ENCODE peak calls at places on chromosomes 13 and 19, in four cellular contexts. A is K562, Q is GM12878, N is H1. C is an unnamed sample.

GRCh38 chr19:39539519-39540332 is at the start of gene EID2:
- DNase-seq in Q (peak; percentile 72), N (no peak), A (peak; percentile 96), C (peak; percentile 84)

GRCh38 chr13:95749545-95749944 is 72.6 kb downstream of the DNAJC3 start:
- DNase-seq in Q (no peak), N (no peak), A (no peak), C (no peak)

GRCh38 chr13:63636231-63636993 is 2220.8 kb upstream of the PCDH20 start:
- DNase-seq in N (no peak), Q (peak; percentile 8), A (no peak), C (peak; percentile 41)

GRCh38 chr13:39788097-39788496 is 132.6 kb downstream of the COG6 start:
- DNase-seq in N (no peak), A (no peak), Q (no peak), C (no peak)

GRCh38 chr13:26202365-26202972 is 19.6 kb downstream of the RNF6 start:
- DNase-seq in Q (no peak), A (no peak), N (no peak), C (no peak)

GRCh38 chr19:48480476-48481190 is 11.5 kb downstream of the CYTH2 start:
- DNase-seq in A (no peak), N (no peak), Q (no peak), C (no peak)

GRCh38 chr13:49098198-49098597 is 121.9 kb upstream of the MLNR start:
- DNase-seq in Q (no peak), A (peak; percentile 30), N (no peak), C (peak; percentile 81)

GRCh38 chr19:55210120-55210493 is 806 bp upstream of the PTPRH start:
- DNase-seq in N (no peak), Q (no peak), A (peak; percentile 35), C (peak; percentile 88)

GRCh38 chr13:111534646-111535461 is 214.4 kb downstream of the TEX29 start:
- DNase-seq in N (no peak), A (no peak), Q (no peak), C (no peak)

GRCh38 chr19:12996542-12997094 is 1.3 kb downstream of the NFIX start:
- DNase-seq in A (peak; percentile 70), N (no peak), Q (no peak), C (no peak)

GRCh38 chr13:38758278-38758677 is 71.4 kb downstream of the FREM2 start:
- DNase-seq in N (no peak), Q (no peak), A (no peak), C (no peak)

GRCh38 chr13:46896346-46897138 is at the start of gene HTR2A:
- DNase-seq in A (no peak), Q (no peak), N (no peak), C (no peak)

GRCh38 chr13:76816394-76816793 is 69.8 kb downstream of the KCTD12 start:
- DNase-seq in N (no peak), A (no peak), Q (no peak), C (no peak)
- TF ChIP-seq EGR1 in N (no peak), A (no peak), Q (no peak), C (no peak)

DNA sequence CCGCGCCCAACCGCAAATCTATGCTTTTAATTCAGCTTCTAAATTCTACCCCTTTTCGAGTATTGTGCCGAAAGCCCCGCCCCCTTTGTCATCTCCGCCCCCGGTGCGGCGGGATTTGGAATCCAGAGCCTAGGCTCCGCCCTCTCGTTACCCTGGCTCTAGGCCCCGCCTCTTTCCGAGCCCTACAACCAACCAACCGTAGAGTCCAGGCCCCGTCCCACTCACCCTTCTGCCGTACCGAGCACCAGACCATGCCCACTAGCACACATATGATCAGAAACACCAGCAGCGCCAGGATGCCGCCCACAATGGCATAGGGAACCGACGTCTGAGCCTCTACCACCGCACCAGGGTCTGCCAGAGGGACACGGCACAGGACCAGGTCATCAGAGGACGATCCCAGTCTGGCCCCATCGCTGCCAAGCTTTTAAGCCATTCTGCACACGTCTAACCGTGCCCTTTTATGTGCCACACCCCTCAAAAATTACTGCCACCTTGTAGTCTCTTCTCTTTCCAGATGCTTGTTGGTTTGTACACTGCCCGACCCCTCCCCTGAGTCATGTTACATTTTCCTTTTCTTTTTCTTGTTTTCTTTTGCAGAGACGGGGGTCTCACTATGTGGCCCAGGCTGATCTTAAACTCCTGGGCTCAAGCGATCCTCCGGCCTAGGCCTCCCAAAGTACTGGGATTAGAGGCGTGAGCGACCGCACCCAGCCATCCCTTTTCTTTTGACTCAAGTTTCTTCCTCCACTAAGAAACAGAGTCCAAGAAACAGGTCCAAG is 4.7 kb upstream of the ZNF428 start:
- DNase-seq in Q (no peak), A (peak; percentile 93), N (no peak), C (peak; percentile 29)
- TF ChIP-seq SIN3A in Q (no peak), A (no peak), N (no peak), C (no peak)

GRCh38 chr13:44969858-44970484 is 19.3 kb downstream of the NUFIP1 start:
- DNase-seq in N (no peak), Q (no peak), A (peak; percentile 28), C (peak; percentile 26)
- TF ChIP-seq EGR1 in N (no peak), Q (no peak), A (no peak), C (no peak)

GRCh38 chr13:34899888-34900287 is 42.2 kb upstream of the NBEA start:
- DNase-seq in Q (no peak), A (no peak), N (no peak), C (no peak)

GRCh38 chr13:34900288-34900739 is 41.8 kb upstream of the NBEA start:
- DNase-seq in N (peak; percentile 58), Q (no peak), A (no peak), C (no peak)

GRCh38 chr13:34897220-34897619 is 44.9 kb upstream of the NBEA start:
- DNase-seq in Q (no peak), A (no peak), N (no peak), C (no peak)

DNA sequence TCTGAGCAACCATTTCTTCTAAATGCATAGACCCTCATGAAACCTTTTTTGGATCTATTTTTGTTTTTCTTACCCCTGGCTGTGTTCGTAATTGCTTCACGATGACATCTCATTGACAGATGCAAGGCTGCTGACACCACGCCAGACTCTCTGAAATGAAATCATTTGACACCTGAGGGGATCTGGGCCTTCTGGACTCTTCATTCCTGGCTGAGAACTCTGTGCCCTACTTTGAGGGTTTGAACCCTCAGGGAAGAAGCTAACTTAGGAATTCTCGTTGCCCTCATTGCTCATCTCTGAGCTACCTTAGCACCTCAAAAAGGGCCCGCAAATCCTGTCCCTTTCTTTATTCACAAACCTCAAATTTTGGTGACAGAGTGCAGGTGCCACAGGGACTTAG is 40.5 kb upstream of the NBEA start:
- DNase-seq in N (no peak), A (no peak), Q (no peak), C (no peak)
- TF ChIP-seq SIN3A in N (no peak), A (no peak), Q (no peak), C (no peak)

GRCh38 chr19:40716655-40717324 is at the start of the genes COQ8B and ITPKC:
- DNase-seq in N (peak; percentile 90), Q (peak; percentile 88), A (peak; percentile 99), C (peak; percentile 95)

GRCh38 chr19:40716031-40716654 is 543 bp downstream of the COQ8B start:
- DNase-seq in N (no peak), Q (peak; percentile 26), A (peak; percentile 79), C (peak; percentile 72)

GRCh38 chr19:40714519-40715299 is 2.0 kb downstream of the COQ8B start:
- DNase-seq in Q (peak; percentile 76), A (peak; percentile 94), N (peak; percentile 73), C (no peak)

GRCh38 chr19:40717325-40717879 is 490 bp downstream of the ITPKC start:
- DNase-seq in Q (no peak), N (no peak), A (peak; percentile 46), C (no peak)

GRCh38 chr19:40713939-40714338 is 2.7 kb downstream of the COQ8B start:
- DNase-seq in N (no peak), Q (no peak), A (no peak), C (no peak)
- TF ChIP-seq EGR1 in N (no peak), Q (no peak), A (no peak), C (no peak)

DNA sequence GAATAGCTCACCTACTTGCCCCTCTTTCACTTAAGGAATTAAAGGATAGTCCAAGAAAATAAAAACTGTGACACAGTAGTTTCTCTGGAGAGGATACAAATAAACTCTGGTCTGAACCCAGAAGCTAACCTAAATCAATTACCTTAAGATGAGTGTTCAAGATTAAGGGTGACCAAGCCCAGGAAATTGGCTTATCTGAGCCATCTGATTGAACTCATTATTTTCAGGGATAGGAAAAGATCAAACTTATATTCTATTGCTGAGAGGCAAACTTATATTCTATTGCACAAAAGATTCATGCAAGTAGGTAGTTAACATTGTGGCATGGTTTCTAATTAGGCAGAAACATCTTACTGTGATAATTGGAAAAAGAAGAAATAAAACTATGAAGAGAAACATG is 175.1 kb downstream of the DCLK1 start:
- DNase-seq in N (no peak), Q (no peak), A (no peak), C (no peak)
- TF ChIP-seq SIN3A in N (no peak), Q (no peak), A (no peak), C (no peak)

GRCh38 chr13:24076124-24076523 is 84.4 kb upstream of the SPATA13 start:
- DNase-seq in A (no peak), N (no peak), Q (no peak), C (no peak)

GRCh38 chr13:24073657-24074056 is 86.9 kb upstream of the SPATA13 start:
- DNase-seq in N (no peak), A (no peak), Q (no peak), C (no peak)

GRCh38 chr13:24076636-24077035 is 83.9 kb upstream of the SPATA13 start:
- DNase-seq in Q (no peak), N (no peak), A (no peak), C (no peak)

GRCh38 chr13:24074687-24075086 is 85.8 kb upstream of the SPATA13 start:
- DNase-seq in Q (no peak), N (no peak), A (no peak), C (no peak)

GRCh38 chr13:24075137-24075975 is 85.2 kb upstream of the SPATA13 start:
- DNase-seq in N (no peak), A (no peak), Q (no peak), C (no peak)
- TF ChIP-seq EGR1 in N (no peak), A (no peak), Q (no peak), C (no peak)

C was measured in HCT116.